ENCODE peak calls at places on chromosomes 11 and 22, in seven cellular contexts. D is naive thymus-derived CD4-positive, alpha-beta T cell; F is germinal center; A is erythroblast; L is fibroblast of the aortic adventitia; Q is psoas muscle; U is effector CD4-positive, alpha-beta T cell. V is an unnamed sample.

GRCh38 chr11:17217395-17217794 is 9.6 kb upstream of the PIK3C2A start:
- DNase-seq in D (no peak), F (no peak), A (no peak), L (no peak), Q (no peak), U (no peak), V (no peak)

GRCh38 chr11:104637652-104638170 is 260.5 kb downstream of the CASP12 start:
- DNase-seq in D (no peak), F (no peak), A (no peak), L (no peak), Q (no peak), U (no peak), V (no peak)

GRCh38 chr22:23067023-23067650 is 3.2 kb upstream of the GNAZ start:
- DNase-seq in D (peak), F (no peak), A (no peak), L (no peak), Q (peak), U (no peak), V (no peak)

GRCh38 chr11:117273550-117274289 is 17.4 kb upstream of the BACE1-AS start:
- DNase-seq in D (no peak), F (no peak), A (no peak), L (peak), Q (no peak), U (no peak), V (peak)

GRCh38 chr11:29184939-29185890 is 831.6 kb downstream of the KCNA4 start:
- DNase-seq in D (no peak), F (no peak), A (no peak), L (peak), Q (no peak), U (no peak), V (peak)

GRCh38 chr11:75155570-75156422 is 4.9 kb downstream of the SLCO2B1 start:
- DNase-seq in D (no peak), F (no peak), A (no peak), L (no peak), Q (no peak), U (no peak), V (no peak)

GRCh38 chr11:3123316-3123715 is 41.8 kb downstream of the OSBPL5 start:
- DNase-seq in D (no peak), F (no peak), A (peak), L (peak), Q (peak), U (no peak), V (peak)

GRCh38 chr11:12769834-12770345 is 95.7 kb downstream of the TEAD1 start:
- DNase-seq in D (no peak), F (no peak), A (no peak), L (peak), Q (no peak), U (no peak), V (peak)

GRCh38 chr11:113473983-113474361 is 1.2 kb downstream of the DRD2 start:
- DNase-seq in D (no peak), F (no peak), A (no peak), L (peak), Q (no peak), U (no peak), V (no peak)

GRCh38 chr22:40995821-40996220 is 44.6 kb downstream of the RBX1 start:
- DNase-seq in D (no peak), F (no peak), A (no peak), L (no peak), Q (no peak), U (no peak), V (no peak)

GRCh38 chr11:86069408-86070086 is 663 bp upstream of the PICALM start:
- DNase-seq in D (no peak), F (peak), A (no peak), L (peak), Q (no peak), U (no peak), V (peak)